ENCODE peak calls at places on chromosome 14, in eight cellular contexts. One of them, this sample, is unnamed.
A peak's percentile ranks its signal among the peaks of the same experiment; 100 is the strongest.

GRCh38 chr14:72559227-72559626 is 334.7 kb downstream of the DPF3 start:
- DNase-seq in CD4-positive, CD25-positive, alpha-beta regulatory T cell: no peak
- DNase-seq in heart right ventricle: no peak
- DNase-seq in CD8-positive, alpha-beta memory T cell: no peak
- DNase-seq in tibial artery: no peak
- DNase-seq in HL-60: no peak
- DNase-seq in HCT116: no peak
- DNase-seq in left ventricle myocardium inferior: no peak
- DNase-seq in this sample: no peak

GRCh38 chr14:36662543-36663403 is 1.1 kb downstream of the PAX9 start:
- DNase-seq in HCT116: no peak
- DNase-seq in heart right ventricle: no peak
- DNase-seq in tibial artery: no peak
- DNase-seq in CD4-positive, CD25-positive, alpha-beta regulatory T cell: no peak
- DNase-seq in left ventricle myocardium inferior: no peak
- DNase-seq in CD8-positive, alpha-beta memory T cell: no peak
- DNase-seq in HL-60: no peak
- DNase-seq in this sample: no peak

GRCh38 chr14:99363051-99363450 is 91.1 kb upstream of the BCL11B start:
- DNase-seq in CD4-positive, CD25-positive, alpha-beta regulatory T cell: no peak
- DNase-seq in tibial artery: no peak
- DNase-seq in CD8-positive, alpha-beta memory T cell: no peak
- DNase-seq in HCT116: no peak
- DNase-seq in HL-60: no peak
- DNase-seq in heart right ventricle: no peak
- DNase-seq in left ventricle myocardium inferior: no peak
- DNase-seq in this sample: no peak

GRCh38 chr14:36661506-36662257 is at the start of gene PAX9:
- DNase-seq in heart right ventricle: no peak
- DNase-seq in CD4-positive, CD25-positive, alpha-beta regulatory T cell: peak; percentile 62
- DNase-seq in tibial artery: peak; percentile 77
- DNase-seq in left ventricle myocardium inferior: peak; percentile 54
- DNase-seq in HCT116: peak; percentile 81
- DNase-seq in HL-60: peak; percentile 10
- DNase-seq in CD8-positive, alpha-beta memory T cell: no peak
- DNase-seq in this sample: peak; percentile 63

GRCh38 chr14:94691658-94692029 is 78.3 kb downstream of the GSC start:
- DNase-seq in HL-60: no peak
- DNase-seq in heart right ventricle: no peak
- DNase-seq in CD4-positive, CD25-positive, alpha-beta regulatory T cell: no peak
- DNase-seq in HCT116: no peak
- DNase-seq in left ventricle myocardium inferior: no peak
- DNase-seq in tibial artery: no peak
- DNase-seq in CD8-positive, alpha-beta memory T cell: no peak
- DNase-seq in this sample: no peak

GRCh38 chr14:65833256-65833880 is 420.8 kb downstream of the FUT8 start:
- DNase-seq in tibial artery: no peak
- DNase-seq in HL-60: no peak
- DNase-seq in CD8-positive, alpha-beta memory T cell: no peak
- DNase-seq in heart right ventricle: no peak
- DNase-seq in CD4-positive, CD25-positive, alpha-beta regulatory T cell: no peak
- DNase-seq in HCT116: no peak
- DNase-seq in left ventricle myocardium inferior: no peak
- DNase-seq in this sample: peak; percentile 40

GRCh38 chr14:95901014-95901413 is 24.4 kb downstream of the TUNAR start:
- DNase-seq in HCT116: no peak
- DNase-seq in left ventricle myocardium inferior: no peak
- DNase-seq in HL-60: no peak
- DNase-seq in tibial artery: no peak
- DNase-seq in CD4-positive, CD25-positive, alpha-beta regulatory T cell: no peak
- DNase-seq in CD8-positive, alpha-beta memory T cell: no peak
- DNase-seq in heart right ventricle: no peak
- DNase-seq in this sample: no peak

GRCh38 chr14:90235179-90235976 is 21.0 kb upstream of the PSMC1 start:
- DNase-seq in tibial artery: peak; percentile 45
- DNase-seq in heart right ventricle: peak; percentile 59
- DNase-seq in HCT116: peak; percentile 50
- DNase-seq in HL-60: peak; percentile 65
- DNase-seq in CD8-positive, alpha-beta memory T cell: peak; percentile 36
- DNase-seq in CD4-positive, CD25-positive, alpha-beta regulatory T cell: peak; percentile 69
- DNase-seq in left ventricle myocardium inferior: peak; percentile 51
- DNase-seq in this sample: no peak

GRCh38 chr14:101959277-101959676 is 5.1 kb upstream of the DYNC1H1 start:
- DNase-seq in HCT116: no peak
- DNase-seq in CD4-positive, CD25-positive, alpha-beta regulatory T cell: no peak
- DNase-seq in left ventricle myocardium inferior: no peak
- DNase-seq in CD8-positive, alpha-beta memory T cell: no peak
- DNase-seq in heart right ventricle: no peak
- DNase-seq in tibial artery: no peak
- DNase-seq in HL-60: no peak
- DNase-seq in this sample: no peak

GRCh38 chr14:26621366-26621765 is 23.5 kb upstream of the NOVA1 start:
- DNase-seq in CD4-positive, CD25-positive, alpha-beta regulatory T cell: no peak
- DNase-seq in left ventricle myocardium inferior: no peak
- DNase-seq in HCT116: no peak
- DNase-seq in heart right ventricle: no peak
- DNase-seq in HL-60: no peak
- DNase-seq in tibial artery: no peak
- DNase-seq in CD8-positive, alpha-beta memory T cell: no peak
- DNase-seq in this sample: no peak

GRCh38 chr14:29536886-29537511 is 390.6 kb downstream of the PRKD1 start:
- DNase-seq in tibial artery: no peak
- DNase-seq in CD4-positive, CD25-positive, alpha-beta regulatory T cell: peak; percentile 0
- DNase-seq in CD8-positive, alpha-beta memory T cell: no peak
- DNase-seq in heart right ventricle: no peak
- DNase-seq in HL-60: no peak
- DNase-seq in left ventricle myocardium inferior: no peak
- DNase-seq in HCT116: no peak
- DNase-seq in this sample: no peak

GRCh38 chr14:48382961-48383360 is 707.6 kb upstream of the MDGA2 start:
- DNase-seq in heart right ventricle: no peak
- DNase-seq in left ventricle myocardium inferior: no peak
- DNase-seq in tibial artery: no peak
- DNase-seq in CD8-positive, alpha-beta memory T cell: no peak
- DNase-seq in CD4-positive, CD25-positive, alpha-beta regulatory T cell: no peak
- DNase-seq in HCT116: no peak
- DNase-seq in HL-60: no peak
- DNase-seq in this sample: no peak

GRCh38 chr14:41606249-41607118 is at the start of gene LRFN5:
- DNase-seq in tibial artery: no peak
- DNase-seq in left ventricle myocardium inferior: peak; percentile 43
- DNase-seq in CD4-positive, CD25-positive, alpha-beta regulatory T cell: no peak
- DNase-seq in CD8-positive, alpha-beta memory T cell: no peak
- DNase-seq in HCT116: no peak
- DNase-seq in heart right ventricle: peak; percentile 45
- DNase-seq in HL-60: no peak
- DNase-seq in this sample: no peak

GRCh38 chr14:33393155-33393894 is 454.6 kb downstream of the NPAS3 start:
- DNase-seq in HL-60: no peak
- DNase-seq in CD8-positive, alpha-beta memory T cell: no peak
- DNase-seq in HCT116: no peak
- DNase-seq in left ventricle myocardium inferior: no peak
- DNase-seq in heart right ventricle: no peak
- DNase-seq in CD4-positive, CD25-positive, alpha-beta regulatory T cell: no peak
- DNase-seq in tibial artery: no peak
- DNase-seq in this sample: no peak

GRCh38 chr14:24430143-24430681 is 458 bp downstream of the KHNYN start:
- DNase-seq in HL-60: no peak
- DNase-seq in heart right ventricle: peak; percentile 86
- DNase-seq in HCT116: no peak
- DNase-seq in left ventricle myocardium inferior: peak; percentile 87
- DNase-seq in tibial artery: peak; percentile 79
- DNase-seq in CD8-positive, alpha-beta memory T cell: peak; percentile 54
- DNase-seq in CD4-positive, CD25-positive, alpha-beta regulatory T cell: peak; percentile 74
- DNase-seq in this sample: peak; percentile 42
- H3K4me3 ChIP-seq in HL-60: peak overlapping the region; percentile 74
- H3K4me3 ChIP-seq in heart right ventricle: peak overlapping the region; percentile 91
- H3K4me3 ChIP-seq in HCT116: peak overlapping the region; percentile 93
- H3K4me3 ChIP-seq in left ventricle myocardium inferior: peak overlapping the region; percentile 81
- H3K4me3 ChIP-seq in tibial artery: peak overlapping the region; percentile 64
- H3K4me3 ChIP-seq in CD8-positive, alpha-beta memory T cell: peak overlapping the region; percentile 82
- H3K4me3 ChIP-seq in CD4-positive, CD25-positive, alpha-beta regulatory T cell: peak overlapping the region; percentile 91
- H3K4me3 ChIP-seq in this sample: peak overlapping the region; percentile 62

GRCh38 chr14:69152181-69152943 is 557 bp downstream of the DCAF5 start:
- DNase-seq in CD4-positive, CD25-positive, alpha-beta regulatory T cell: peak; percentile 76
- DNase-seq in heart right ventricle: peak; percentile 28
- DNase-seq in HCT116: no peak
- DNase-seq in CD8-positive, alpha-beta memory T cell: peak; percentile 69
- DNase-seq in HL-60: peak; percentile 16
- DNase-seq in tibial artery: no peak
- DNase-seq in left ventricle myocardium inferior: no peak
- DNase-seq in this sample: peak; percentile 50

GRCh38 chr14:69156224-69156623 is 3.3 kb upstream of the DCAF5 start:
- DNase-seq in left ventricle myocardium inferior: no peak
- DNase-seq in CD4-positive, CD25-positive, alpha-beta regulatory T cell: no peak
- DNase-seq in HCT116: no peak
- DNase-seq in HL-60: no peak
- DNase-seq in CD8-positive, alpha-beta memory T cell: no peak
- DNase-seq in heart right ventricle: no peak
- DNase-seq in tibial artery: no peak
- DNase-seq in this sample: no peak

GRCh38 chr14:69152944-69153847 is at the start of gene DCAF5:
- DNase-seq in CD8-positive, alpha-beta memory T cell: peak; percentile 91
- DNase-seq in tibial artery: peak; percentile 94
- DNase-seq in HL-60: peak; percentile 62
- DNase-seq in heart right ventricle: peak; percentile 94
- DNase-seq in CD4-positive, CD25-positive, alpha-beta regulatory T cell: peak; percentile 97
- DNase-seq in left ventricle myocardium inferior: peak; percentile 94
- DNase-seq in HCT116: peak; percentile 84
- DNase-seq in this sample: peak; percentile 95

GRCh38 chr14:69153848-69154208 is 909 bp upstream of the DCAF5 start:
- DNase-seq in HL-60: no peak
- DNase-seq in heart right ventricle: no peak
- DNase-seq in left ventricle myocardium inferior: peak; percentile 24
- DNase-seq in CD4-positive, CD25-positive, alpha-beta regulatory T cell: no peak
- DNase-seq in tibial artery: peak; percentile 42
- DNase-seq in HCT116: no peak
- DNase-seq in CD8-positive, alpha-beta memory T cell: peak; percentile 24
- DNase-seq in this sample: no peak

GRCh38 chr14:69154779-69155178 is 1.9 kb upstream of the DCAF5 start:
- DNase-seq in HCT116: no peak
- DNase-seq in left ventricle myocardium inferior: no peak
- DNase-seq in HL-60: no peak
- DNase-seq in tibial artery: no peak
- DNase-seq in CD4-positive, CD25-positive, alpha-beta regulatory T cell: peak; percentile 18
- DNase-seq in heart right ventricle: no peak
- DNase-seq in CD8-positive, alpha-beta memory T cell: no peak
- DNase-seq in this sample: no peak
- H3K27ac ChIP-seq in HCT116: peak overlapping the region; percentile 49
- H3K27ac ChIP-seq in left ventricle myocardium inferior: peak overlapping the region; percentile 96
- H3K27ac ChIP-seq in HL-60: no peak overlapping the region
- H3K27ac ChIP-seq in tibial artery: peak overlapping the region; percentile 91
- H3K27ac ChIP-seq in CD4-positive, CD25-positive, alpha-beta regulatory T cell: no peak overlapping the region
- H3K27ac ChIP-seq in heart right ventricle: no peak overlapping the region
- H3K27ac ChIP-seq in CD8-positive, alpha-beta memory T cell: no peak overlapping the region
- H3K27ac ChIP-seq in this sample: no peak overlapping the region

DNA sequence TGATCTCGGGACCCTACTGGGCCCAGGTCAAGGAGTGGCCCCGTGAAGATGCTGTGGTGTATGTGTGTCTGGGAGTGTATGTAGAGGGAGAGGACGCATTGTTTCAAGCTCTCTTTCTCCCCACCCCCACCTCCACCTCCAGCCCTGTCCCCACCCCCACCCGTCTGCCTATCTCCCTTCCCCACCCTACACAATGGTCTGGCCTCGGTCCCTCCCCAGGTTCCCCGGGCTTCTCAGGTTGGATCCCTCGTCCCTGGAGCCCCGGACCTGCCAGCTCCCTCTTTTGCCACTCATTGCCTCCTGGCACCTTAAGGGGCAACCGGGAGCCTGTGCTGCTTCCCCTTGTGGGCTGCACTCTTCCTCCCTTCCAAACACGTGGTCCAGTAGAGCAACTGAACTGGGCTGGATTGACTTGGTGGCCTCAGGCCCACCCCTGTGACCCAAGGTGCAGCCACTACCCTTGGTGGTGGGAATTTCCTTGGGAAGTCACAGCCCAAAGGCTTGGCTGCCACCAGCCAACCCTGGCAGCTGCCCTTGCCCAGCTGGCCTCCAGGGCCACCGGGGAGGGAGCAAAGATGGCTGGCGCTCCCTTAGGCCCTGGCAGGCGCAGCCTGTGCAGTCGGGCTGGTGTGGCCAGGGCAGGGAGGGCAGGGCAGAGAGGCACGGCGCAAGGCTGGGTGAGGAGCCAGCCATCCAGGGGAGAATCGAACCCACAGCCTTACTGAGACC is 628 bp downstream of the VRTN start:
- DNase-seq in CD8-positive, alpha-beta memory T cell: no peak
- DNase-seq in CD4-positive, CD25-positive, alpha-beta regulatory T cell: no peak
- DNase-seq in tibial artery: no peak
- DNase-seq in left ventricle myocardium inferior: no peak
- DNase-seq in HCT116: no peak
- DNase-seq in HL-60: no peak
- DNase-seq in heart right ventricle: no peak
- DNase-seq in this sample: no peak
- H3K4me3 ChIP-seq in CD8-positive, alpha-beta memory T cell: no peak overlapping the region
- H3K4me3 ChIP-seq in CD4-positive, CD25-positive, alpha-beta regulatory T cell: no peak overlapping the region
- H3K4me3 ChIP-seq in tibial artery: no peak overlapping the region
- H3K4me3 ChIP-seq in left ventricle myocardium inferior: no peak overlapping the region
- H3K4me3 ChIP-seq in HCT116: no peak overlapping the region
- H3K4me3 ChIP-seq in HL-60: no peak overlapping the region
- H3K4me3 ChIP-seq in heart right ventricle: no peak overlapping the region
- H3K4me3 ChIP-seq in this sample: no peak overlapping the region

GRCh38 chr14:52351191-52351560 is 37.1 kb downstream of the PTGER2 start:
- DNase-seq in CD4-positive, CD25-positive, alpha-beta regulatory T cell: no peak
- DNase-seq in HCT116: no peak
- DNase-seq in tibial artery: no peak
- DNase-seq in HL-60: no peak
- DNase-seq in CD8-positive, alpha-beta memory T cell: no peak
- DNase-seq in heart right ventricle: no peak
- DNase-seq in left ventricle myocardium inferior: no peak
- DNase-seq in this sample: no peak

GRCh38 chr14:52350445-52350844 is 36.3 kb downstream of the PTGER2 start:
- DNase-seq in heart right ventricle: no peak
- DNase-seq in HCT116: no peak
- DNase-seq in left ventricle myocardium inferior: no peak
- DNase-seq in HL-60: no peak
- DNase-seq in CD4-positive, CD25-positive, alpha-beta regulatory T cell: no peak
- DNase-seq in tibial artery: no peak
- DNase-seq in CD8-positive, alpha-beta memory T cell: no peak
- DNase-seq in this sample: no peak

GRCh38 chr14:52351561-52352491 is 37.7 kb downstream of the PTGER2 start:
- DNase-seq in heart right ventricle: no peak
- DNase-seq in HL-60: no peak
- DNase-seq in HCT116: no peak
- DNase-seq in CD4-positive, CD25-positive, alpha-beta regulatory T cell: peak; percentile 97
- DNase-seq in tibial artery: no peak
- DNase-seq in CD8-positive, alpha-beta memory T cell: peak; percentile 46
- DNase-seq in left ventricle myocardium inferior: no peak
- DNase-seq in this sample: no peak

GRCh38 chr14:52354257-52354656 is 40.1 kb downstream of the PTGER2 start:
- DNase-seq in CD8-positive, alpha-beta memory T cell: no peak
- DNase-seq in CD4-positive, CD25-positive, alpha-beta regulatory T cell: no peak
- DNase-seq in HL-60: no peak
- DNase-seq in heart right ventricle: no peak
- DNase-seq in tibial artery: no peak
- DNase-seq in HCT116: no peak
- DNase-seq in left ventricle myocardium inferior: no peak
- DNase-seq in this sample: no peak

DNA sequence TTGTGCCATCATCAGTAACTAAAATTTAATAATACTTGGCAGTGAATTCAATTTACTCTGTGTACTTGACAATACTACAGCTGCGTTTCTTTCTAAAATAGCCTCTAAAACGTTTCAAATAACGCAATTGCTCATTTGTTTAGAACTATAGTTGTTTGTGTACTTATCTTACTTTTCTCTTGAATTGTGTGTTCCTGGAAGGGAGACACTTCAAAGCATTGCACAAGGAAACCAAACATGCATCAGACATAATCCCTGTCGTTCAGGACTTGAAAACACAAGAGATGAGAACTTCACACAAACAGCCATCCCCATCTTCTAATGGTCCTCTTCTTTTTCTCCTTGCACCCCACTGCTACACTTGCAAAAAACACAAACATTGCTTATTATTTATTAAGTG is 38.4 kb downstream of the PTGER2 start:
- DNase-seq in HL-60: no peak
- DNase-seq in heart right ventricle: no peak
- DNase-seq in tibial artery: no peak
- DNase-seq in left ventricle myocardium inferior: no peak
- DNase-seq in HCT116: no peak
- DNase-seq in CD4-positive, CD25-positive, alpha-beta regulatory T cell: peak; percentile 93
- DNase-seq in CD8-positive, alpha-beta memory T cell: no peak
- DNase-seq in this sample: no peak
- H3K27ac ChIP-seq in HL-60: no peak overlapping the region
- H3K27ac ChIP-seq in heart right ventricle: peak overlapping the region; percentile 83
- H3K27ac ChIP-seq in tibial artery: no peak overlapping the region
- H3K27ac ChIP-seq in left ventricle myocardium inferior: no peak overlapping the region
- H3K27ac ChIP-seq in HCT116: no peak overlapping the region
- H3K27ac ChIP-seq in CD4-positive, CD25-positive, alpha-beta regulatory T cell: peak overlapping the region; percentile 66
- H3K27ac ChIP-seq in CD8-positive, alpha-beta memory T cell: no peak overlapping the region
- H3K27ac ChIP-seq in this sample: no peak overlapping the region